ENCODE peak calls at places on chromosomes 13 and 19, in six cellular contexts. E, N, Q, P, F and C are unnamed samples.

GRCh38 chr19:51366999-51367564 is 894 bp upstream of the ETFB start:
- DNase-seq in E (no peak), F (peak), N (no peak), Q (peak), P (no peak), C (peak)

GRCh38 chr13:99662678-99663077 is 161.4 kb downstream of the TM9SF2 start:
- DNase-seq in F (no peak), E (no peak), N (no peak), P (no peak), Q (no peak), C (no peak)

GRCh38 chr13:46962286-46962941 is 65.6 kb upstream of the HTR2A start:
- DNase-seq in F (no peak), N (no peak), E (peak), P (no peak), Q (no peak), C (no peak)

GRCh38 chr13:110254151-110254679 is 52.7 kb downstream of the COL4A1 start:
- DNase-seq in Q (no peak), F (no peak), P (no peak), N (no peak), E (no peak), C (no peak)

GRCh38 chr19:41431426-41432386 is 4.5 kb upstream of the B3GNT8 start:
- DNase-seq in E (peak), Q (peak), N (no peak), F (no peak), P (no peak), C (peak)

GRCh38 chr19:5635427-5635826 is 12.5 kb downstream of the SAFB start:
- DNase-seq in N (no peak), E (no peak), P (no peak), Q (no peak), F (no peak), C (no peak)

GRCh38 chr13:40519637-40520036 is 146.8 kb downstream of the FOXO1 start:
- DNase-seq in N (no peak), F (no peak), P (no peak), E (no peak), Q (no peak), C (no peak)

GRCh38 chr19:8451885-8452284 is 7.1 kb downstream of the HNRNPM start:
- DNase-seq in N (no peak), Q (no peak), P (no peak), E (no peak), F (no peak), C (peak)

GRCh38 chr13:75581874-75582640 is 32.5 kb downstream of the UCHL3 start:
- DNase-seq in E (no peak), Q (no peak), P (no peak), N (no peak), F (no peak), C (no peak)